ENCODE peak calls at places on chromosomes 3 and 15, in five cellular contexts. H, N, F, U and Z are unnamed samples.

GRCh38 chr3:175655366-175655765 is 796.2 kb downstream of the NAALADL2 start:
- DNase-seq in F (no peak), H (no peak), U (no peak), N (no peak), Z (no peak)

GRCh38 chr3:196694941-196695848 is 16.9 kb downstream of the CEP19 start:
- DNase-seq in N (no peak), F (no peak), H (no peak), U (no peak), Z (no peak)

GRCh38 chr3:16055606-16056209 is 118.8 kb upstream of the GALNT15 start:
- DNase-seq in N (no peak), U (no peak), F (no peak), H (no peak), Z (no peak)

GRCh38 chr3:42699511-42699971 is 3.1 kb downstream of the HHATL start:
- DNase-seq in N (no peak), F (no peak), H (no peak), U (no peak), Z (no peak)

GRCh38 chr3:157300091-157300490 is 136.6 kb upstream of the PTX3 start:
- DNase-seq in F (no peak), H (no peak), U (peak; percentile 35), N (no peak), Z (no peak)

GRCh38 chr15:90478981-90479481 is 50.7 kb upstream of the CRTC3 start:
- DNase-seq in U (no peak), H (peak; percentile 16), N (no peak), F (no peak), Z (no peak)

GRCh38 chr15:78437107-78437761 is 782 bp upstream of the IREB2 start:
- DNase-seq in N (no peak), F (no peak), U (no peak), H (no peak), Z (no peak)

GRCh38 chr15:90845201-90845949 is 23.0 kb upstream of the FURIN start:
- DNase-seq in U (peak; percentile 74), H (peak; percentile 93), N (no peak), F (no peak), Z (peak; percentile 78)

GRCh38 chr3:196948442-196949365 is 6.4 kb upstream of the NCBP2 start:
- DNase-seq in F (no peak), H (no peak), U (no peak), N (peak; percentile 56), Z (no peak)

GRCh38 chr3:44323341-44323955 is 15.1 kb upstream of the TCAIM start:
- DNase-seq in H (peak; percentile 47), F (peak; percentile 74), U (peak; percentile 25), N (peak; percentile 67), Z (peak; percentile 44)

GRCh38 chr3:89043406-89043947 is 63.9 kb upstream of the EPHA3 start:
- DNase-seq in N (no peak), U (no peak), F (no peak), H (no peak), Z (no peak)

GRCh38 chr3:187822402-187822801 is 77.1 kb upstream of the BCL6 start:
- DNase-seq in F (no peak), N (no peak), H (no peak), U (no peak), Z (no peak)

GRCh38 chr3:89059201-89059600 is 48.2 kb upstream of the EPHA3 start:
- DNase-seq in U (peak; percentile 21), F (no peak), N (no peak), H (peak; percentile 57), Z (no peak)